ENCODE peak calls at places on chromosomes 6 and 20, in four cellular contexts. One of them, this sample, is unnamed. For H3K4me1, the result is how much of the 10 kb centered on the place peaks cover.

GRCh38 chr6:156881687-156882629 is 104.8 kb downstream of the ARID1B start:
- DNase-seq in thoracic aorta: no peak
- DNase-seq in CD8-positive, alpha-beta T cell: no peak
- DNase-seq in adrenal gland: no peak
- DNase-seq in this sample: no peak

GRCh38 chr6:119620846-119621570 is 271.4 kb upstream of the MAN1A1 start:
- DNase-seq in thoracic aorta: no peak
- DNase-seq in CD8-positive, alpha-beta T cell: no peak
- DNase-seq in adrenal gland: no peak
- DNase-seq in this sample: no peak

GRCh38 chr20:52962183-52962582 is 10.0 kb upstream of the TSHZ2 start:
- DNase-seq in thoracic aorta: no peak
- DNase-seq in CD8-positive, alpha-beta T cell: no peak
- DNase-seq in adrenal gland: no peak
- DNase-seq in this sample: no peak

GRCh38 chr20:60420676-60421229 is 462.5 kb downstream of the CDH26 start:
- DNase-seq in thoracic aorta: no peak
- DNase-seq in CD8-positive, alpha-beta T cell: no peak
- DNase-seq in adrenal gland: no peak
- DNase-seq in this sample: no peak

GRCh38 chr20:9407805-9408421 is 106.5 kb upstream of the LAMP5 start:
- DNase-seq in thoracic aorta: peak
- DNase-seq in CD8-positive, alpha-beta T cell: peak
- DNase-seq in adrenal gland: peak
- DNase-seq in this sample: no peak

GRCh38 chr20:37479275-37479674 is 41.8 kb upstream of the NNAT start:
- DNase-seq in thoracic aorta: no peak
- DNase-seq in CD8-positive, alpha-beta T cell: no peak
- DNase-seq in adrenal gland: peak
- DNase-seq in this sample: no peak

GRCh38 chr6:33705268-33705885 is 6.1 kb downstream of the UQCC2 start:
- DNase-seq in thoracic aorta: no peak
- DNase-seq in CD8-positive, alpha-beta T cell: no peak
- DNase-seq in adrenal gland: no peak
- DNase-seq in this sample: no peak

GRCh38 chr6:43738267-43738676 is 31.7 kb upstream of the VEGFA start:
- DNase-seq in thoracic aorta: no peak
- DNase-seq in CD8-positive, alpha-beta T cell: no peak
- DNase-seq in adrenal gland: no peak
- DNase-seq in this sample: no peak

GRCh38 chr20:10531848-10532247 is 96.7 kb downstream of the SLX4IP start:
- DNase-seq in thoracic aorta: no peak
- DNase-seq in CD8-positive, alpha-beta T cell: no peak
- DNase-seq in adrenal gland: no peak
- DNase-seq in this sample: no peak

GRCh38 chr20:5834436-5835005 is 84.3 kb downstream of the SHLD1 start:
- DNase-seq in thoracic aorta: no peak
- DNase-seq in CD8-positive, alpha-beta T cell: no peak
- DNase-seq in adrenal gland: no peak
- DNase-seq in this sample: no peak

GRCh38 chr6:90284745-90285481 is 11.7 kb downstream of the BACH2 start:
- DNase-seq in thoracic aorta: no peak
- DNase-seq in CD8-positive, alpha-beta T cell: no peak
- DNase-seq in adrenal gland: peak
- DNase-seq in this sample: no peak

GRCh38 chr6:46584586-46584985 is 68.0 kb downstream of the CYP39A1 start:
- DNase-seq in thoracic aorta: no peak
- DNase-seq in CD8-positive, alpha-beta T cell: no peak
- DNase-seq in adrenal gland: no peak
- DNase-seq in this sample: no peak

GRCh38 chr20:23629017-23629541 is 8.7 kb downstream of the CST3 start:
- DNase-seq in thoracic aorta: no peak
- DNase-seq in CD8-positive, alpha-beta T cell: no peak
- DNase-seq in adrenal gland: no peak
- DNase-seq in this sample: peak

GRCh38 chr6:40326689-40327404 is 260.3 kb downstream of the LRFN2 start:
- DNase-seq in thoracic aorta: no peak
- DNase-seq in CD8-positive, alpha-beta T cell: no peak
- DNase-seq in adrenal gland: no peak
- DNase-seq in this sample: no peak

GRCh38 chr6:73704260-73704659 is 8.3 kb downstream of the CD109 start:
- DNase-seq in thoracic aorta: no peak
- DNase-seq in CD8-positive, alpha-beta T cell: no peak
- DNase-seq in adrenal gland: no peak
- DNase-seq in this sample: no peak

GRCh38 chr6:159762681-159763293 is 942 bp downstream of the ACAT2 start:
- DNase-seq in thoracic aorta: no peak
- DNase-seq in CD8-positive, alpha-beta T cell: peak
- DNase-seq in adrenal gland: peak
- DNase-seq in this sample: peak

GRCh38 chr6:91132461-91132860 is 545.6 kb upstream of the MAP3K7 start:
- DNase-seq in thoracic aorta: no peak
- DNase-seq in CD8-positive, alpha-beta T cell: no peak
- DNase-seq in adrenal gland: no peak
- DNase-seq in this sample: no peak

GRCh38 chr6:1285589-1286340 is 26.1 kb upstream of the FOXQ1 start:
- DNase-seq in thoracic aorta: no peak
- DNase-seq in CD8-positive, alpha-beta T cell: no peak
- DNase-seq in adrenal gland: peak
- DNase-seq in this sample: no peak

GRCh38 chr6:47512872-47513271 is 35.3 kb downstream of the CD2AP start:
- DNase-seq in thoracic aorta: no peak
- DNase-seq in CD8-positive, alpha-beta T cell: no peak
- DNase-seq in adrenal gland: no peak
- DNase-seq in this sample: no peak

GRCh38 chr6:45650527-45651135 is 272.9 kb upstream of the SUPT3H start:
- DNase-seq in thoracic aorta: no peak
- DNase-seq in CD8-positive, alpha-beta T cell: no peak
- DNase-seq in adrenal gland: no peak
- DNase-seq in this sample: no peak

GRCh38 chr6:63441266-63441956 is 121.6 kb upstream of the LGSN start:
- DNase-seq in thoracic aorta: no peak
- DNase-seq in CD8-positive, alpha-beta T cell: no peak
- DNase-seq in adrenal gland: no peak
- DNase-seq in this sample: no peak

GRCh38 chr6:24933868-24934401 is 1.8 kb downstream of the RIPOR2 start:
- DNase-seq in thoracic aorta: no peak
- DNase-seq in CD8-positive, alpha-beta T cell: peak
- DNase-seq in adrenal gland: no peak
- DNase-seq in this sample: no peak

GRCh38 chr6:32188381-32189081 is 1.5 kb downstream of the PBX2 start:
- DNase-seq in thoracic aorta: no peak
- DNase-seq in CD8-positive, alpha-beta T cell: no peak
- DNase-seq in adrenal gland: no peak
- DNase-seq in this sample: no peak
- H3K4me1 ChIP-seq in thoracic aorta: under half
- H3K4me1 ChIP-seq in CD8-positive, alpha-beta T cell: under half
- H3K4me1 ChIP-seq in adrenal gland: under half
- H3K4me1 ChIP-seq in this sample: half or more

GRCh38 chr20:47351643-47352331 is 4.7 kb downstream of the ZMYND8 start:
- DNase-seq in thoracic aorta: no peak
- DNase-seq in CD8-positive, alpha-beta T cell: no peak
- DNase-seq in adrenal gland: no peak
- DNase-seq in this sample: no peak
- H3K4me1 ChIP-seq in thoracic aorta: half or more
- H3K4me1 ChIP-seq in CD8-positive, alpha-beta T cell: half or more
- H3K4me1 ChIP-seq in adrenal gland: half or more
- H3K4me1 ChIP-seq in this sample: half or more

DNA sequence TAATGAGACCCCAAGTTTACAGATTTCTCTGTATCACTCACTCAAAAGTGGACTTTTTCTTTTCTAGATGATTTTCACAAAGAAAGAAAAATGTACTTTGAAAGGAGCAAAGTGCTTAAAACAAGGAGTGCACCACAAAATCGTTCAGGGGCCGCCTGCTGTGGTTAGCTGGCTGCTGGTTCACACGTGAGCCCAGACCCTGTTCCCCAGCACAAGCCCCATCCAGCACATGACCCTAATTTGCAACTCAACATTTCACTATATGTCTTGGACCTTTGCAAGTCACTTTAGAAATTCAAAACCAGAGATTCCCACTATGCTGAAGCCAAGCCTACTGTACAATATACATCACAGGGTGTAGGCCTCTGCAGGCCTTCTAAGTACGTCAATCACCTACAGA is 95.5 kb upstream of the NHSL1 start:
- DNase-seq in thoracic aorta: no peak
- DNase-seq in CD8-positive, alpha-beta T cell: no peak
- DNase-seq in adrenal gland: no peak
- DNase-seq in this sample: no peak
- H3K4me1 ChIP-seq in thoracic aorta: under half
- H3K4me1 ChIP-seq in CD8-positive, alpha-beta T cell: under half
- H3K4me1 ChIP-seq in adrenal gland: under half
- H3K4me1 ChIP-seq in this sample: under half

DNA sequence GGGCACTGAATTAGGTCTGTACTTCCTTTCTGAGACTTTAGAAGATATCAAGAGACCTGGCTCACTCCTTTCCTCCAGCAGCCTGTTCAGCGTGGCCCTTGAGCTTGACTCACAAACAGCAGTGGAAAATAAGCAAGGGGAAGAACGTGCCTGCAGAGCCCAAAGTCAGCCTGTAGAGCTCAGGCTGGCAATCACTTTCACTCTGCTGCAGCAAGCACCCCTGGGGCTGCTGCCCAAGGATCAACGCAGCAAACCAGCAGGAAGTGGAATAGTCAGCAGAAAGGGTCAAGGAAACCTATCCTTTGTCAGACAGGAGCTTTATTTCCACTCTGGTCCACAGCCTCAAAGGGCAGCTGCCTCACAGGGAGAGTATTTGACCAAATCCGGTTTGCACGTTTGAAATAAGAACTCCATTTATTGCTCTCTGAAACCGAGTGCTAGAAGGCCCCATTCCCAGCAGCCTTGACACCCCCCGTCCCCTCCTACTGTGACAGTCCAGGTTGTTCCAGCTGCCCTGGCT is 77.4 kb downstream of the PRDM1 start:
- DNase-seq in thoracic aorta: no peak
- DNase-seq in CD8-positive, alpha-beta T cell: peak
- DNase-seq in adrenal gland: peak
- DNase-seq in this sample: peak
- H3K4me1 ChIP-seq in thoracic aorta: under half
- H3K4me1 ChIP-seq in CD8-positive, alpha-beta T cell: under half
- H3K4me1 ChIP-seq in adrenal gland: under half
- H3K4me1 ChIP-seq in this sample: under half

GRCh38 chr20:41818369-41818768 is 200.2 kb upstream of the CHD6 start:
- DNase-seq in thoracic aorta: no peak
- DNase-seq in CD8-positive, alpha-beta T cell: no peak
- DNase-seq in adrenal gland: no peak
- DNase-seq in this sample: no peak
- H3K4me1 ChIP-seq in thoracic aorta: under half
- H3K4me1 ChIP-seq in CD8-positive, alpha-beta T cell: under half
- H3K4me1 ChIP-seq in adrenal gland: under half
- H3K4me1 ChIP-seq in this sample: under half

GRCh38 chr20:19782669-19783068 is 24.6 kb downstream of the RIN2 start:
- DNase-seq in thoracic aorta: no peak
- DNase-seq in CD8-positive, alpha-beta T cell: no peak
- DNase-seq in adrenal gland: no peak
- DNase-seq in this sample: no peak
- H3K4me1 ChIP-seq in thoracic aorta: under half
- H3K4me1 ChIP-seq in CD8-positive, alpha-beta T cell: under half
- H3K4me1 ChIP-seq in adrenal gland: under half
- H3K4me1 ChIP-seq in this sample: under half

DNA sequence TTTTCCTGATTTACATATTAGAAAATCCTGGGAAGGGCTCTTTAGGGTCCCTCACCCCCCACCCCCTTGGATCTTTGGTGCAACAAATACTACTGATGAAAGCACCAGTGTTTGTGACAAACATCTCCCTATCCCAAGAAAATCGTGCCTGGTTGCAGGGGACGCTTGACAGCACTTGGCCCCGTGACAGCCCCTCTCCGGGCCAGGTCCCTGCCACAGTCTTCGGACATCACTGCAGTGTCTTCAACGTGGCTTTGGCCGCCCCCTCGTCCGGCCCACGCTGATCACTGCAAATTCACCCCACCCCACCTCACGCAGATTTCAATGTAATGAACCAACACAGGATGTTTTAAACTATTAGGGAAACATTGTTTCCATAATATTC is 43.3 kb downstream of the GNAS start:
- DNase-seq in thoracic aorta: no peak
- DNase-seq in CD8-positive, alpha-beta T cell: no peak
- DNase-seq in adrenal gland: no peak
- DNase-seq in this sample: no peak
- H3K4me1 ChIP-seq in thoracic aorta: half or more
- H3K4me1 ChIP-seq in CD8-positive, alpha-beta T cell: under half
- H3K4me1 ChIP-seq in adrenal gland: half or more
- H3K4me1 ChIP-seq in this sample: half or more